ENCODE peak calls at places on chromosomes 13 and 19, in ten cellular contexts. F is spleen; K is effector memory CD4-positive, alpha-beta T cell; L is PC-3; T is BE2C; M is IMR-90; H is mucosa of descending colon; X is OCI-LY7; C is CD8-positive, alpha-beta memory T cell; O is endothelial cell of umbilical vein. A is an unnamed sample.
A peak's percentile ranks its signal among the peaks of the same experiment; 100 is the strongest.

GRCh38 chr19:55189424-55189823 is 9.3 kb upstream of the SYT5 start:
- DNase-seq in C (no peak), M (peak; percentile 95), O (peak; percentile 60), T (peak; percentile 65), L (peak; percentile 99), K (no peak), X (no peak), F (no peak), H (no peak), A (no peak)

GRCh38 chr19:3816566-3817218 is 30.5 kb upstream of the MATK start:
- DNase-seq in X (no peak), T (no peak), K (no peak), C (no peak), O (no peak), H (no peak), F (no peak), L (no peak), M (no peak), A (no peak)

GRCh38 chr13:75123428-75123827 is 358.5 kb downstream of the TBC1D4 start:
- DNase-seq in C (no peak), K (no peak), X (no peak), L (no peak), F (no peak), T (peak; percentile 11), O (no peak), M (no peak), H (no peak), A (no peak)

GRCh38 chr13:94557836-94558235 is 38.1 kb downstream of the TGDS start:
- DNase-seq in K (no peak), X (no peak), M (no peak), F (no peak), C (no peak), T (no peak), L (no peak), O (no peak), H (no peak), A (no peak)

GRCh38 chr13:37495046-37495445 is 103.5 kb downstream of the POSTN start:
- DNase-seq in K (no peak), X (no peak), H (no peak), M (peak; percentile 10), L (peak; percentile 64), O (no peak), F (no peak), T (no peak), C (no peak), A (no peak)

GRCh38 chr19:29836409-29836825 is 24.6 kb downstream of the CCNE1 start:
- DNase-seq in M (no peak), T (no peak), C (no peak), X (no peak), O (no peak), L (no peak), F (no peak), K (no peak), H (no peak), A (no peak)

GRCh38 chr19:46404884-46405658 is 8.3 kb downstream of the CCDC8 start:
- DNase-seq in L (peak; percentile 14), X (peak; percentile 80), O (no peak), H (no peak), M (no peak), K (no peak), C (no peak), F (peak; percentile 45), T (no peak), A (no peak)

GRCh38 chr13:20230913-20231838 is 943 bp downstream of the GJB6 start:
- DNase-seq in L (no peak), M (no peak), O (no peak), K (no peak), F (no peak), C (no peak), X (no peak), T (no peak), H (no peak), A (no peak)

GRCh38 chr13:67145950-67146349 is 84.2 kb downstream of the PCDH9 start:
- DNase-seq in H (no peak), F (no peak), T (no peak), K (no peak), X (no peak), O (no peak), M (no peak), L (no peak), C (no peak), A (no peak)

GRCh38 chr13:67148219-67148583 is 81.9 kb downstream of the PCDH9 start:
- DNase-seq in L (no peak), K (no peak), C (no peak), O (peak; percentile 82), H (no peak), F (no peak), M (peak; percentile 68), T (no peak), X (no peak), A (no peak)

GRCh38 chr13:67150608-67151007 is 79.5 kb downstream of the PCDH9 start:
- DNase-seq in K (no peak), F (no peak), T (no peak), H (no peak), O (no peak), X (no peak), M (no peak), C (no peak), L (no peak), A (no peak)

GRCh38 chr13:67146523-67147130 is 83.5 kb downstream of the PCDH9 start:
- DNase-seq in T (no peak), H (no peak), C (no peak), X (no peak), F (no peak), L (no peak), O (peak; percentile 61), K (no peak), M (no peak), A (no peak)

DNA sequence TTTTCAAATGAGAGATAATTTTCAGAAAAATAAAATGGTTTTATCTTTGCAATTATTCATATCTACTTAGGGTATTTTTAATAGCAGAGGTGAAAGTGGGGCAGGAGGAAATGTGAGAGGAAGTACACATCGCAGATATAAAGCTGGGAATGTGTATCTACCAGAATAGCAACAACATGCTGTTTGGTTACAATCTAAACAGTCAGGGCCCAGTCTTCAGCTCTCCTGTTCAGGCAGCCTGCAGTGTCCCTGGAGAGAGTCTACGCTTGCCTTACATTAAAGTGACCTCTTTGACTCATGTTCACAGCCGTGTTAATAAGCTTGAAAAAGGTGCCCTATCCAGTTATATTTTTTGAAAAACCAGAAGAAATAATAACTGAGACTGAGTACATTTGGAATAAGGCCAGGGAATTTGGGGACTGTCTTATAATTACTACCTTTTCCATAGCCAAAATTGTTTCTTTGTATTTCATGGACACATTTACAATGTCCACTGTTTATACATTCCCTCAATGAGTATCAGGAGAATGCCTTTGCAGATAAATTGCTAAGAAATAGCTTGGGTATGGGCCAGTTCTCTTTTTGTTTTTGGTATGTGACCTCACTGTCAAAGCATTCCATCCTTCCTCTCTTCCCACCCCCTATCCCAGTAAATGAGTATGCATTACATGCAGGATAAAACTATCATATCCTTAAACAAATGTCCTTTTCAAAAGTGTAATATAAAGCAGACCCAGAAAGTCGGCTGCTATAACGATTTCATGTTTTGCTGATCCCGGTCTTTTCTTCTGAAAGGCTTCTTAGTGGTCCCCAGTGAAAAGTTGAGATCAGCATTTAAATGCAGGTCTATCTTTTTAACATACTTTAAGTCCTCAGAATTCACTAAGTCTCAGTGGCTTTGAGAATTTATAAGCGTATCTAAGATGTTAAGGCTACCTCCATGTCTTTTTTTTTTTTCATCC is 82.6 kb downstream of the PCDH9 start:
- DNase-seq in M (peak; percentile 72), O (peak; percentile 64), C (no peak), H (no peak), T (no peak), X (no peak), L (peak; percentile 14), F (no peak), K (no peak), A (no peak)
- H3K4me1 ChIP-seq in M (peaks cover 6% of the 10 kb centered on the region), O (peaks cover 40% of the 10 kb centered on the region), C (no peaks in the 10 kb centered on the region), H (no peaks in the 10 kb centered on the region), T (peaks cover 23% of the 10 kb centered on the region), X (peaks cover 22% of the 10 kb centered on the region), L (peaks cover 9% of the 10 kb centered on the region), F (peaks cover 13% of the 10 kb centered on the region), K (no peaks in the 10 kb centered on the region), A (no peaks in the 10 kb centered on the region)

GRCh38 chr13:40351537-40352384 is 314.7 kb downstream of the FOXO1 start:
- DNase-seq in H (no peak), M (no peak), C (no peak), X (no peak), O (no peak), K (no peak), T (no peak), F (no peak), L (no peak), A (no peak)

GRCh38 chr13:40355126-40355719 is 311.2 kb downstream of the FOXO1 start:
- DNase-seq in X (no peak), T (no peak), M (no peak), L (no peak), K (no peak), O (no peak), F (no peak), C (no peak), H (no peak), A (no peak)

GRCh38 chr13:40352385-40352778 is 314.1 kb downstream of the FOXO1 start:
- DNase-seq in T (no peak), O (no peak), F (no peak), K (no peak), X (no peak), L (no peak), M (no peak), H (no peak), C (no peak), A (no peak)

GRCh38 chr13:40352807-40353562 is 313.5 kb downstream of the FOXO1 start:
- DNase-seq in C (no peak), H (no peak), T (no peak), M (no peak), O (no peak), F (no peak), X (no peak), K (no peak), L (no peak), A (no peak)

GRCh38 chr13:40356011-40356410 is 310.4 kb downstream of the FOXO1 start:
- DNase-seq in O (no peak), C (no peak), L (no peak), K (no peak), H (no peak), F (no peak), M (no peak), T (no peak), X (no peak), A (no peak)
- H3K4me1 ChIP-seq in O (no peaks in the 10 kb centered on the region), C (no peaks in the 10 kb centered on the region), L (no peaks in the 10 kb centered on the region), K (no peaks in the 10 kb centered on the region), H (no peaks in the 10 kb centered on the region), F (peaks cover 22% of the 10 kb centered on the region), M (no peaks in the 10 kb centered on the region), T (no peaks in the 10 kb centered on the region), X (no peaks in the 10 kb centered on the region), A (no peaks in the 10 kb centered on the region)

GRCh38 chr19:38669532-38669931 is 22.1 kb downstream of the ACTN4 start:
- DNase-seq in H (no peak), T (no peak), X (no peak), K (no peak), O (no peak), C (no peak), L (no peak), M (no peak), F (peak; percentile 75), A (no peak)
- H3K4me1 ChIP-seq in H (peaks cover 78% of the 10 kb centered on the region), T (peaks cover 5% of the 10 kb centered on the region), X (peaks cover 38% of the 10 kb centered on the region), K (peaks cover 56% of the 10 kb centered on the region), O (peaks cover 67% of the 10 kb centered on the region), C (peaks cover 68% of the 10 kb centered on the region), L (peaks cover 49% of the 10 kb centered on the region), M (peaks cover 57% of the 10 kb centered on the region), F (peaks cover 93% of the 10 kb centered on the region), A (peaks cover 21% of the 10 kb centered on the region)

DNA sequence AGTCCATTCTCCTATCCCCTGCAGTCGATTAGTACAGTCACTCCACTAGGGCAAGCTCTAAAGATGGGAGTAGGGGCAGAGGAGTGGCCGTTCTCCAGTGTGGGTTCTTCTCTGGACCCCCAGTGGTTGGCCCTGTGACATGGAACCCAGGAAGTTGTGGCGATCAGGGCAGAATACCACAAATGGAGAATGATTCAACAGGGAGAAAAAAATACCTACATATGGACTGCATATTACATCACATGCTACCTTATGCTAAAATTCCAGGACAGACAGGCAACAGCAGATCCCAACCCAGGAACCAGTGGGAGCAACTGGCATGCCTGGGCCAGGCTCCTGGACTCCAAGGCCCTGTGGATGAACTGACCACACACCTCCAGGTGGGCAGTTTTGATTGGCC is 20.4 kb downstream of the POU2F2 start:
- DNase-seq in H (no peak), T (no peak), M (peak; percentile 52), O (no peak), K (no peak), L (no peak), C (no peak), F (no peak), X (no peak), A (no peak)
- H3K4me1 ChIP-seq in H (no peaks in the 10 kb centered on the region), T (peaks cover 17% of the 10 kb centered on the region), M (peaks cover 25% of the 10 kb centered on the region), O (peaks cover 29% of the 10 kb centered on the region), K (no peaks in the 10 kb centered on the region), L (peaks cover 37% of the 10 kb centered on the region), C (peaks cover 6% of the 10 kb centered on the region), F (peaks cover 55% of the 10 kb centered on the region), X (peaks cover 91% of the 10 kb centered on the region), A (peaks cover 7% of the 10 kb centered on the region)